ENCODE peak calls at places on chromosomes 6 and 20, in ten cellular contexts. One of them, this sample, is unnamed.

GRCh38 chr6:17964633-17965032 is 22.8 kb downstream of the KIF13A start:
- DNase-seq in GM23338: no peak
- DNase-seq in fibroblast of lung: no peak
- DNase-seq in endothelial cell of umbilical vein: no peak
- DNase-seq in neural progenitor cell: no peak
- DNase-seq in GM23248: no peak
- DNase-seq in HepG2: no peak
- DNase-seq in hepatocyte: no peak
- DNase-seq in mammary epithelial cell: no peak
- DNase-seq in PC-9: no peak
- DNase-seq in this sample: no peak

GRCh38 chr6:141097471-141097870 is 1035.3 kb upstream of the GJE1 start:
- DNase-seq in GM23338: no peak
- DNase-seq in HepG2: no peak
- DNase-seq in neural progenitor cell: no peak
- DNase-seq in mammary epithelial cell: peak; percentile 61
- DNase-seq in PC-9: no peak
- DNase-seq in endothelial cell of umbilical vein: no peak
- DNase-seq in fibroblast of lung: peak; percentile 32
- DNase-seq in hepatocyte: no peak
- DNase-seq in GM23248: peak; percentile 48
- DNase-seq in this sample: no peak

GRCh38 chr6:158185729-158186456 is 17.7 kb downstream of the GTF2H5 start:
- DNase-seq in fibroblast of lung: peak; percentile 42
- DNase-seq in PC-9: no peak
- DNase-seq in mammary epithelial cell: peak; percentile 89
- DNase-seq in GM23338: no peak
- DNase-seq in HepG2: no peak
- DNase-seq in hepatocyte: no peak
- DNase-seq in neural progenitor cell: no peak
- DNase-seq in endothelial cell of umbilical vein: no peak
- DNase-seq in GM23248: peak; percentile 88
- DNase-seq in this sample: peak; percentile 10

GRCh38 chr6:107124934-107125348 is 9.6 kb upstream of the BEND3 start:
- DNase-seq in fibroblast of lung: no peak
- DNase-seq in endothelial cell of umbilical vein: no peak
- DNase-seq in hepatocyte: no peak
- DNase-seq in GM23248: no peak
- DNase-seq in mammary epithelial cell: no peak
- DNase-seq in PC-9: no peak
- DNase-seq in HepG2: no peak
- DNase-seq in neural progenitor cell: peak; percentile 38
- DNase-seq in GM23338: peak; percentile 35
- DNase-seq in this sample: no peak

GRCh38 chr6:22568854-22569253 is 512 bp upstream of the HDGFL1 start:
- DNase-seq in neural progenitor cell: no peak
- DNase-seq in GM23338: no peak
- DNase-seq in hepatocyte: no peak
- DNase-seq in GM23248: no peak
- DNase-seq in PC-9: no peak
- DNase-seq in endothelial cell of umbilical vein: no peak
- DNase-seq in HepG2: no peak
- DNase-seq in fibroblast of lung: no peak
- DNase-seq in mammary epithelial cell: no peak
- DNase-seq in this sample: no peak

GRCh38 chr6:36033935-36034334 is 6.3 kb downstream of the MAPK14 start:
- DNase-seq in mammary epithelial cell: peak; percentile 16
- DNase-seq in HepG2: no peak
- DNase-seq in fibroblast of lung: peak; percentile 33
- DNase-seq in GM23248: peak; percentile 48
- DNase-seq in hepatocyte: no peak
- DNase-seq in GM23338: no peak
- DNase-seq in PC-9: no peak
- DNase-seq in endothelial cell of umbilical vein: no peak
- DNase-seq in neural progenitor cell: no peak
- DNase-seq in this sample: peak; percentile 12

GRCh38 chr6:125753218-125753936 is 3.9 kb downstream of the HEY2 start:
- DNase-seq in GM23248: peak; percentile 43
- DNase-seq in HepG2: peak; percentile 33
- DNase-seq in PC-9: no peak
- DNase-seq in GM23338: peak; percentile 34
- DNase-seq in fibroblast of lung: peak; percentile 57
- DNase-seq in neural progenitor cell: peak; percentile 8
- DNase-seq in endothelial cell of umbilical vein: peak; percentile 58
- DNase-seq in hepatocyte: no peak
- DNase-seq in mammary epithelial cell: no peak
- DNase-seq in this sample: peak; percentile 46

GRCh38 chr6:42781811-42782688 is at the start of gene BICRAL:
- DNase-seq in GM23338: peak; percentile 71
- DNase-seq in GM23248: peak; percentile 76
- DNase-seq in HepG2: peak; percentile 70
- DNase-seq in PC-9: peak; percentile 72
- DNase-seq in fibroblast of lung: peak; percentile 90
- DNase-seq in neural progenitor cell: peak; percentile 74
- DNase-seq in hepatocyte: peak; percentile 73
- DNase-seq in mammary epithelial cell: peak; percentile 56
- DNase-seq in endothelial cell of umbilical vein: peak; percentile 85
- DNase-seq in this sample: peak; percentile 78

GRCh38 chr6:158697798-158698197 is 47.9 kb downstream of the SYTL3 start:
- DNase-seq in GM23338: no peak
- DNase-seq in HepG2: no peak
- DNase-seq in endothelial cell of umbilical vein: no peak
- DNase-seq in neural progenitor cell: no peak
- DNase-seq in mammary epithelial cell: no peak
- DNase-seq in PC-9: no peak
- DNase-seq in GM23248: peak; percentile 87
- DNase-seq in fibroblast of lung: no peak
- DNase-seq in hepatocyte: no peak
- DNase-seq in this sample: no peak

GRCh38 chr6:44957151-44957550 is 371.0 kb upstream of the RUNX2 start:
- DNase-seq in endothelial cell of umbilical vein: no peak
- DNase-seq in hepatocyte: no peak
- DNase-seq in PC-9: no peak
- DNase-seq in mammary epithelial cell: no peak
- DNase-seq in HepG2: no peak
- DNase-seq in neural progenitor cell: no peak
- DNase-seq in GM23338: no peak
- DNase-seq in fibroblast of lung: no peak
- DNase-seq in GM23248: no peak
- DNase-seq in this sample: no peak

GRCh38 chr6:142746524-142746923 is 198.5 kb downstream of the HIVEP2 start:
- DNase-seq in GM23338: peak; percentile 87
- DNase-seq in endothelial cell of umbilical vein: peak; percentile 55
- DNase-seq in PC-9: no peak
- DNase-seq in HepG2: peak; percentile 56
- DNase-seq in mammary epithelial cell: no peak
- DNase-seq in hepatocyte: peak; percentile 16
- DNase-seq in GM23248: no peak
- DNase-seq in neural progenitor cell: peak; percentile 71
- DNase-seq in fibroblast of lung: peak; percentile 42
- DNase-seq in this sample: peak; percentile 12

GRCh38 chr6:42791706-42792320 is 10.0 kb downstream of the BICRAL start:
- DNase-seq in GM23338: no peak
- DNase-seq in neural progenitor cell: no peak
- DNase-seq in fibroblast of lung: peak; percentile 18
- DNase-seq in endothelial cell of umbilical vein: no peak
- DNase-seq in GM23248: peak; percentile 29
- DNase-seq in mammary epithelial cell: peak; percentile 43
- DNase-seq in HepG2: no peak
- DNase-seq in PC-9: no peak
- DNase-seq in hepatocyte: no peak
- DNase-seq in this sample: peak; percentile 26

GRCh38 chr20:40652426-40652825 is 36.6 kb downstream of the MAFB start:
- DNase-seq in HepG2: no peak
- DNase-seq in GM23338: no peak
- DNase-seq in GM23248: no peak
- DNase-seq in fibroblast of lung: no peak
- DNase-seq in endothelial cell of umbilical vein: no peak
- DNase-seq in mammary epithelial cell: no peak
- DNase-seq in hepatocyte: no peak
- DNase-seq in neural progenitor cell: no peak
- DNase-seq in PC-9: no peak
- DNase-seq in this sample: no peak

GRCh38 chr20:44004306-44004915 is 89.8 kb downstream of the TOX2 start:
- DNase-seq in neural progenitor cell: no peak
- DNase-seq in fibroblast of lung: no peak
- DNase-seq in GM23338: no peak
- DNase-seq in PC-9: no peak
- DNase-seq in HepG2: no peak
- DNase-seq in hepatocyte: no peak
- DNase-seq in mammary epithelial cell: no peak
- DNase-seq in endothelial cell of umbilical vein: no peak
- DNase-seq in GM23248: no peak
- DNase-seq in this sample: no peak

GRCh38 chr6:12012231-12012565 is at the start of gene HIVEP1:
- DNase-seq in GM23248: peak; percentile 66
- DNase-seq in fibroblast of lung: no peak
- DNase-seq in hepatocyte: peak; percentile 72
- DNase-seq in PC-9: no peak
- DNase-seq in HepG2: no peak
- DNase-seq in mammary epithelial cell: no peak
- DNase-seq in neural progenitor cell: peak; percentile 79
- DNase-seq in GM23338: no peak
- DNase-seq in endothelial cell of umbilical vein: no peak
- DNase-seq in this sample: no peak

GRCh38 chr6:127907960-127908640 is 7.2 kb upstream of the THEMIS start:
- DNase-seq in PC-9: no peak
- DNase-seq in mammary epithelial cell: no peak
- DNase-seq in GM23248: no peak
- DNase-seq in endothelial cell of umbilical vein: no peak
- DNase-seq in GM23338: no peak
- DNase-seq in hepatocyte: no peak
- DNase-seq in HepG2: no peak
- DNase-seq in fibroblast of lung: no peak
- DNase-seq in neural progenitor cell: no peak
- DNase-seq in this sample: no peak

GRCh38 chr20:19971121-19971520 is 46.0 kb upstream of the NAA20 start:
- DNase-seq in fibroblast of lung: no peak
- DNase-seq in mammary epithelial cell: no peak
- DNase-seq in endothelial cell of umbilical vein: no peak
- DNase-seq in hepatocyte: no peak
- DNase-seq in PC-9: no peak
- DNase-seq in GM23248: no peak
- DNase-seq in neural progenitor cell: no peak
- DNase-seq in HepG2: no peak
- DNase-seq in GM23338: no peak
- DNase-seq in this sample: no peak
- H3K4me1 ChIP-seq in fibroblast of lung: peaks cover 4% of the 10 kb centered on the region
- H3K4me1 ChIP-seq in mammary epithelial cell: peaks cover 12% of the 10 kb centered on the region
- H3K4me1 ChIP-seq in endothelial cell of umbilical vein: peaks cover 23% of the 10 kb centered on the region
- H3K4me1 ChIP-seq in hepatocyte: peaks cover 36% of the 10 kb centered on the region
- H3K4me1 ChIP-seq in PC-9: peaks cover 56% of the 10 kb centered on the region
- H3K4me1 ChIP-seq in GM23248: peaks cover 15% of the 10 kb centered on the region
- H3K4me1 ChIP-seq in neural progenitor cell: peaks cover 4% of the 10 kb centered on the region
- H3K4me1 ChIP-seq in HepG2: peaks cover 38% of the 10 kb centered on the region
- H3K4me1 ChIP-seq in GM23338: no peaks in the 10 kb centered on the region
- H3K4me1 ChIP-seq in this sample: peaks cover 19% of the 10 kb centered on the region

GRCh38 chr6:28211840-28212509 is 13.1 kb upstream of the ZSCAN9 start:
- DNase-seq in fibroblast of lung: peak; percentile 2
- DNase-seq in hepatocyte: no peak
- DNase-seq in mammary epithelial cell: no peak
- DNase-seq in GM23338: peak; percentile 50
- DNase-seq in GM23248: no peak
- DNase-seq in HepG2: no peak
- DNase-seq in PC-9: no peak
- DNase-seq in endothelial cell of umbilical vein: no peak
- DNase-seq in neural progenitor cell: peak; percentile 38
- DNase-seq in this sample: peak; percentile 18
- TF ChIP-seq EZH2 in fibroblast of lung: no peak
- TF ChIP-seq EZH2 in hepatocyte: no peak
- TF ChIP-seq EZH2 in mammary epithelial cell: no peak
- TF ChIP-seq EZH2 in GM23338: peak; percentile 13
- TF ChIP-seq EZH2 in GM23248: no peak
- TF ChIP-seq EZH2 in HepG2: no peak
- TF ChIP-seq EZH2 in PC-9: no peak
- TF ChIP-seq EZH2 in endothelial cell of umbilical vein: no peak
- TF ChIP-seq EZH2 in neural progenitor cell: no peak
- TF ChIP-seq EZH2 in this sample: no peak

DNA sequence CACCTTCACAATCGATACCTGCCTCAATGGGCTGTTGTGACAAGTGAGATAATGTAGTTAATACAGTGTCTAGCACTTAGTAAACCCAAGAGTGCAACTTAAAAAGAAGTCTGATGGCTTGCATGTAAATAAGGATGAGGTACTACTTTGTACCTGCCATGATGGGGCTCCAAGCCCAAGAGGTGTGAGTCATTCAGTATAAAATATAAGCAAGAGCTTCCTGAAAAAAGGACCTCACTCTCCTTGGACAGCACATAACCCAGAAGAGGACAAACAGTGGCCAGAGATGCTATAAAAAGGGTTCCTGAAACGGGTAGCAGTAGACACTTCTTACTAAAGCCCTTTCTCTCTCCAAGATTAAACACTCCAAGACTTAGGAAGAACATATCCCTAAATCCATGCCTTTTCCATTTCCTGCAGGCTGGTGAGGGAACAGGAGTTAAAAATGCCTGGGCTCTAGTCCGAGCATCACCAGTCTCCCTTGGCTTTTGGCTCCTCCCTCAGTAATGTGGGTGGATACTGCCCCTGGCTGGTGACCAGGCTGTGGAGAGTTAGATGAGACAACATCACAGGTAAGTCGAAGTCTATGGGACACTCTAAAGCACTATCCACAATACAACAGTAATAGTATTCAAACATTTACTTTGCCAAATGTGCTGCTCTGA is 4.2 kb downstream of the UBE2V1 start:
- DNase-seq in GM23338: peak; percentile 44
- DNase-seq in neural progenitor cell: no peak
- DNase-seq in hepatocyte: no peak
- DNase-seq in HepG2: no peak
- DNase-seq in PC-9: no peak
- DNase-seq in mammary epithelial cell: no peak
- DNase-seq in fibroblast of lung: no peak
- DNase-seq in endothelial cell of umbilical vein: no peak
- DNase-seq in GM23248: peak; percentile 53
- DNase-seq in this sample: peak; percentile 48
- H3K4me1 ChIP-seq in GM23338: peaks cover 48% of the 10 kb centered on the region
- H3K4me1 ChIP-seq in neural progenitor cell: peaks cover 11% of the 10 kb centered on the region
- H3K4me1 ChIP-seq in hepatocyte: peaks cover 48% of the 10 kb centered on the region
- H3K4me1 ChIP-seq in HepG2: peaks cover 71% of the 10 kb centered on the region
- H3K4me1 ChIP-seq in PC-9: peaks cover 32% of the 10 kb centered on the region
- H3K4me1 ChIP-seq in mammary epithelial cell: peaks cover 41% of the 10 kb centered on the region
- H3K4me1 ChIP-seq in fibroblast of lung: peaks cover 27% of the 10 kb centered on the region
- H3K4me1 ChIP-seq in endothelial cell of umbilical vein: peaks cover 63% of the 10 kb centered on the region
- H3K4me1 ChIP-seq in GM23248: peaks cover 58% of the 10 kb centered on the region
- H3K4me1 ChIP-seq in this sample: peaks cover 48% of the 10 kb centered on the region

DNA sequence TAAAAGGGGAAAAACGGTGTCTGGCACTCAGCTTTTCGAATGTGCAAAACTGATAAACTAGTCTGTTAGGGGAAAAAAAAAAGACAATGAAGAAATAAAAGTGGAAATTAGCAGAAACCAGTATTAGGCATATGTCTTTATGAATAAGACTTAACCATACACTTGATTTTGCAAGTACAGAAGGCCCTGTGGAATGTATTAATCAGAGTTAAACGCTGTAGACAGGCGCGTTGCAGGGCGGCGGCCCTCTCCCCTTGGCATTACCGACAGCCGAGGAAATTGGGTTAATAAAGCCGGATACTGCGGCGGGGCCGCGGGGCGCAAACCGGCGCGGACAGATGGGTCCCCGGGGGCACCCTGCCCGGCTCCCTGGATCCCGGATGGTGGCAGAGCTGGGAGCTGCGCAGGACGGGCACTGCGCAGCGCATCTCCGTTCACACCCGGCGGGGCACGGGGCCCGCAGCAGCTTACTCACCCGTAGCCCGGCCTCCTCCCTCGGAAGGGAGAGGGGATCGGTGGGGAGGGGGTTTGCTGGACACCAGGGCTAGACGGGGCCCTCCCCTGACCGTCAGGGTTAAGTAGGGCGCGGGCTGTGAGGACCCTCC is 2.1 kb downstream of the BHLHE23 start:
- DNase-seq in neural progenitor cell: peak; percentile 41
- DNase-seq in PC-9: no peak
- DNase-seq in GM23338: no peak
- DNase-seq in mammary epithelial cell: no peak
- DNase-seq in HepG2: no peak
- DNase-seq in hepatocyte: no peak
- DNase-seq in fibroblast of lung: no peak
- DNase-seq in GM23248: peak; percentile 37
- DNase-seq in endothelial cell of umbilical vein: no peak
- DNase-seq in this sample: no peak
- TF ChIP-seq EZH2 in neural progenitor cell: peak; percentile 89
- TF ChIP-seq EZH2 in PC-9: no peak
- TF ChIP-seq EZH2 in GM23338: peak; percentile 91
- TF ChIP-seq EZH2 in mammary epithelial cell: no peak
- TF ChIP-seq EZH2 in HepG2: peak; percentile 28
- TF ChIP-seq EZH2 in hepatocyte: peak; percentile 96
- TF ChIP-seq EZH2 in fibroblast of lung: peak; percentile 70
- TF ChIP-seq EZH2 in GM23248: peak; percentile 46
- TF ChIP-seq EZH2 in endothelial cell of umbilical vein: peak; percentile 65
- TF ChIP-seq EZH2 in this sample: no peak

This sample was measured in PC-3.